ENCODE peak calls at places on chromosomes 6 and 20, in ten cellular contexts. M is keratinocyte, K is endodermal cell, D is IMR-90, J is neuronal stem cell, B is hepatocyte, E is fibroblast of lung, I is esophagus muscularis mucosa, X is mammary epithelial cell, C is stomach. N is an unnamed sample. For H3K27me3 and H3K36me3, the result is how much of the 10 kb centered on the place peaks cover.

GRCh38 chr6:15441215-15441868 is 195.5 kb downstream of the JARID2 start:
- DNase-seq in M (no peak), K (peak), D (peak), J (peak), B (peak), E (peak), I (no peak), X (peak), C (no peak), N (peak)

GRCh38 chr6:13908955-13909381 is 15.8 kb upstream of the RNF182 start:
- DNase-seq in M (no peak), K (peak), D (peak), J (peak), B (peak), E (peak), I (no peak), X (peak), C (peak), N (peak)

GRCh38 chr6:35300848-35301247 is 3.2 kb downstream of the DEF6 start:
- DNase-seq in M (no peak), K (no peak), D (no peak), J (no peak), B (no peak), E (no peak), I (no peak), X (no peak), C (no peak), N (no peak)

GRCh38 chr6:5665173-5665572 is 341.6 kb downstream of the NRN1 start:
- DNase-seq in M (no peak), K (no peak), D (no peak), J (no peak), B (no peak), E (no peak), I (no peak), X (no peak), C (no peak), N (no peak)

GRCh38 chr6:142014515-142014914 is 118.2 kb upstream of the GJE1 start:
- DNase-seq in M (peak), K (peak), D (peak), J (no peak), B (no peak), E (peak), I (no peak), X (peak), C (no peak), N (no peak)

GRCh38 chr6:42781811-42782688 is at the start of gene BICRAL:
- DNase-seq in M (no peak), K (peak), D (peak), J (peak), B (peak), E (peak), I (no peak), X (peak), C (peak), N (peak)

GRCh38 chr6:57190140-57190539 is 18.0 kb downstream of the BAG2 start:
- DNase-seq in M (no peak), K (no peak), D (peak), J (no peak), B (peak), E (peak), I (no peak), X (peak), C (no peak), N (no peak)

GRCh38 chr6:2937627-2938003 is 33.8 kb downstream of the SERPINB6 start:
- DNase-seq in M (no peak), K (no peak), D (no peak), J (no peak), B (no peak), E (no peak), I (no peak), X (no peak), C (no peak), N (no peak)

GRCh38 chr6:33786736-33787135 is 2.2 kb downstream of the LEMD2 start:
- DNase-seq in M (no peak), K (no peak), D (no peak), J (no peak), B (no peak), E (no peak), I (no peak), X (no peak), C (no peak), N (no peak)

GRCh38 chr20:23189341-23189740 is 103.2 kb upstream of the CD93 start:
- DNase-seq in M (no peak), K (no peak), D (no peak), J (no peak), B (no peak), E (no peak), I (peak), X (no peak), C (no peak), N (no peak)

GRCh38 chr20:4811661-4812181 is 90.0 kb downstream of the PRND start:
- DNase-seq in M (no peak), K (no peak), D (no peak), J (no peak), B (no peak), E (no peak), I (no peak), X (no peak), C (peak), N (no peak)

GRCh38 chr20:64110411-64111068 is 3.2 kb upstream of the NPBWR2 start:
- DNase-seq in M (no peak), K (peak), D (no peak), J (no peak), B (no peak), E (no peak), I (no peak), X (no peak), C (peak), N (no peak)
- H3K27me3 ChIP-seq in M (under half), K (under half), D (under half), J (half or more), B (under half), E (under half), I (under half), X (under half), C (under half), N (under half)

GRCh38 chr6:29749668-29750067 is 26.4 kb downstream of the HLA-F start:
- DNase-seq in M (no peak), K (no peak), D (no peak), J (no peak), B (no peak), E (no peak), I (no peak), X (no peak), C (no peak), N (no peak)

GRCh38 chr6:29748391-29749352 is 25.4 kb downstream of the HLA-F start:
- DNase-seq in M (peak), K (peak), D (peak), J (peak), B (peak), E (peak), I (peak), X (peak), C (peak), N (peak)

GRCh38 chr6:29746846-29747687 is 23.8 kb downstream of the HLA-F start:
- DNase-seq in M (no peak), K (no peak), D (no peak), J (no peak), B (no peak), E (no peak), I (no peak), X (no peak), C (no peak), N (no peak)

GRCh38 chr6:29746050-29746449 is 22.8 kb downstream of the HLA-F start:
- DNase-seq in M (no peak), K (no peak), D (no peak), J (no peak), B (no peak), E (no peak), I (no peak), X (no peak), C (no peak), N (no peak)

GRCh38 chr6:29747688-29748250 is 24.5 kb downstream of the HLA-F start:
- DNase-seq in M (no peak), K (peak), D (no peak), J (no peak), B (no peak), E (no peak), I (no peak), X (no peak), C (no peak), N (peak)
- H3K4me3 ChIP-seq in M (peak), K (peak), D (peak), J (no peak), B (peak), E (peak), I (peak), X (peak), C (peak), N (peak)

DNA sequence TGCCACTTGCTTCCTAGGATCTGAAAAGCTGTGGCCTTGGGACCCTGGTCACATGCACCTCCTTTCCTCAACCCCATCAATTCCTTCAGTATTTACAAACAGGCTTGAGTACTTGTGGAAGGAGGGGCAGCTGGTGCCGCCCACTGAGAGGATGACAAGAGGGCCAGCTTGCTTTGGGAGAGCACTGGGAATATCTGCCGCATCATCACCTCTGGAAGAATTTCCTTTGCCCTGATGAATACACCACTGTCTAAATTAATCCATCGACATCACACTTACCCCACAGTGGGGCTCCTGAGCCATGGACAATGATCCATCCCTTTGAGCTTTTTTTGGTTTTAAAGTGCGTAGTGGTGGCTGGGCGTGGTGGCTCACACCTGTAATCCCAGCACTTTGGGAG is 25.9 kb downstream of the TBC1D20 start:
- DNase-seq in M (no peak), K (no peak), D (no peak), J (no peak), B (no peak), E (no peak), I (no peak), X (no peak), C (no peak), N (no peak)
- H3K36me3 ChIP-seq in M (under half), K (half or more), D (half or more), J (under half), B (under half), E (under half), I (half or more), X (under half), C (half or more), N (under half)

DNA sequence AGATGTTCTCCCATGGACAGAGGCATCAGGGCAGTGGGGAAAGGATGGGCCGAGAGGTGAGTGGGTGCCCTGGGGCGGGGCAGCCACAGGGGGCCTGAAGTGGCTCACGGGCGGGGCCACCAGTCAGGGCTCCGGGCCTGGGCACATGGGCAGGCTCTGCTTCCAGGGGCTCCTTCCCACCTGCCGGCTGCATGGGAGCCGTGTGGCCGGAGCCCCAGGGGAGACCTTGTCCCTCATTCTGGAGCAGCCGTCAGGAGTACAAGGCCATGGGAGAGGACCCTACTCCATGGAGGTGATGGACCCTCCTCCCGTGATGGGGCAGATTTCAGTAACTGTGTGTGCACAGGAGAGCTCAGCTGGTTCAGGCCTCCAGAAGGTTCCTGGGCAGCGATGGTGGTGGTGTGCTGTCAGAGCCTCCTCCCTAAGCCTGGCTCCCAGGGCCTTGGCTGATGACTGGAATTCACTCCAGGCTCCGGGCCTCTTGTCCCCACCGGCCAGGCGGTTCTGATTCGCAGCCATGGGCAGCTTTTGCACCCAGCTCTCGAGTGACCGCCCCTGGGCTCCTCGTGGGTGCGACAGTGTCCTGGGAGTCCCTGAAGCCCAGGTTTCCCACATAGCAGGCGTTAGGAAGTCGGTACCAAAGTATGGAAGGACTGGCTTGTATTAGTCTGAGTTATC is 6.2 kb downstream of the SLCO4A1 start:
- DNase-seq in M (no peak), K (no peak), D (no peak), J (no peak), B (no peak), E (no peak), I (no peak), X (no peak), C (no peak), N (no peak)
- H3K27me3 ChIP-seq in M (under half), K (under half), D (under half), J (half or more), B (under half), E (under half), I (under half), X (under half), C (under half), N (under half)

DNA sequence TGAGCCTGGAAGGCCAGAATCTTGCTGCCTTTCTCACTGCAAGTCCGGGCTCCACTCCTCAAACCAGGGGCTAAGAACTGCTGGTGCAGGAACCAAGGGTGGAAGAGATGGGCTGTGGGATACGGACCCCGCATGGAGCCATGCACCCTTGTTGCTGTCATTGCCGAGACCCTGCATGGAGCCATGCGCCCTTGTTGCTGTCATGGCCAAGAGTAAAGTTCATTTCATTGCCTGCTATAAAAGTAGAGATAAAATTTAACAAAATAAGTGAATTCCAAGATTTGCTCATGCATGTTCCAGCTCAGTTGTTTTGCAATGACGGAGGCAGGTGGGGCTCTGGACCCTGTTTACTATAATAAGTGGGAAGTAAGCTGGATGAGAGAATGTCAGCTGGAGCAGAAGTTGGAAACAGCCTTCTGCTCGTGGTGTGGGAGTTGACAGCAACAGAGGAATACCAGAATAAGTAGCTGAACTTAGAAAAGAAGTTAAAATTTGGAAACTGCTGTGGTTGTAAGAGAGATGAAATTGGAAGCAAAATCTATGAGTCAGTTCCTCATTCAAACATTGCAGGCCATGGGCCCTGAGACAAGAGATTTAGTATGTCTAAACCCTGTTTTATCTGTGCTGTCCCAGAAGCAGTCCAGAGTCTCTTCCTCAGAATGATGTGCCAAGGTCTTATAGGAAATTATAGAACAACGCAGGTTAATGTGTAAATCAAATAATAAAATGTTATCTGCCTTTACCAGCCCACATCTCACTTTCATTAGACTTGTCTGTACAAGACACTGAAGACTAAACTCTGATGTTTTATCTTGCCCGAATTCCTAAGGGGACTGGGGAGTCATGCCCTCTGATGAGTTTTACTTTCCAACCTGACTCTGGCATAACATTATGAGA is 15.8 kb upstream of the THBS2 start:
- DNase-seq in M (no peak), K (no peak), D (peak), J (no peak), B (no peak), E (peak), I (peak), X (peak), C (no peak), N (no peak)
- H3K4me3 ChIP-seq in M (no peak), K (no peak), D (no peak), J (no peak), B (no peak), E (no peak), I (no peak), X (no peak), C (no peak), N (no peak)

DNA sequence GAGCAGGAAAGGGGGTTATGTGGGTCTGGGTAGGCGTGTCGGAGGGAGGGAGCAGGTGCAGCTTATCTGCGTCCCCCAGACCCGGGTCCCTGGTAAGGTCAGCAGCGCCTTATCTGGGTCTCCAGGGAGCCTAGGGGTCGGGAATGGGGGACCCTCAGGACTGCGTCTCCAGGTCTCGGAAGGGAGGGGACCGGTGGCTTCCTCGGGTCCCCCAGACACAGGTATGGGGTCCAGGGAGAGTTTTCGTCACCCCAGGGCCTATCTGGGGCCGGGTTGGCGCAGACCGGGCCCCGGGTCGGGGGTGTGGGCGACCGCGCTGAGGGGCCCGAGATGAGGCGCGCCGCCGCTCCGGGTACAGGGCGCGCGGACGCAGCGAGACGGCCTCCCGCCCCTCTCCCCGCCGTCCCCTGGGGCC is 325 bp downstream of the PLAGL2 start:
- DNase-seq in M (no peak), K (peak), D (no peak), J (no peak), B (peak), E (no peak), I (no peak), X (no peak), C (no peak), N (no peak)
- H3K36me3 ChIP-seq in M (under half), K (under half), D (under half), J (under half), B (under half), E (under half), I (under half), X (under half), C (under half), N (under half)